ENCODE peak calls at places on chromosomes 2 and 18, in seven cellular contexts. V, Q, M, O, S, K and P are unnamed samples.

GRCh38 chr2:43083710-43084698 is 142.4 kb downstream of the ZFP36L2 start:
- DNase-seq in V (peak; percentile 48), Q (peak; percentile 86), M (no peak), O (peak; percentile 50), S (peak; percentile 49), K (no peak), P (no peak)

GRCh38 chr2:26556309-26557243 is 78.7 kb upstream of the OTOF start:
- DNase-seq in V (no peak), Q (no peak), M (no peak), O (no peak), S (no peak), K (no peak), P (no peak)

GRCh38 chr2:219454217-219454616 is 19.6 kb downstream of the SPEG start:
- DNase-seq in V (no peak), Q (no peak), M (no peak), O (no peak), S (no peak), K (no peak), P (no peak)

GRCh38 chr2:127218843-127219715 is 1.0 kb downstream of the CYP27C1 start:
- DNase-seq in V (no peak), Q (peak; percentile 27), M (peak; percentile 15), O (peak; percentile 63), S (no peak), K (peak; percentile 39), P (no peak)

GRCh38 chr2:73163522-73164367 is 38.6 kb upstream of the NOTO start:
- DNase-seq in V (peak; percentile 81), Q (peak; percentile 71), M (peak; percentile 86), O (peak; percentile 77), S (peak; percentile 30), K (peak; percentile 63), P (peak; percentile 66)

GRCh38 chr2:120499784-120500495 is 154.0 kb downstream of the INHBB start:
- DNase-seq in V (peak; percentile 37), Q (no peak), M (no peak), O (no peak), S (no peak), K (no peak), P (no peak)

GRCh38 chr2:3768960-3769765 is 65.8 kb downstream of the DCDC2C start:
- DNase-seq in V (no peak), Q (no peak), M (no peak), O (no peak), S (no peak), K (no peak), P (no peak)

GRCh38 chr2:163591461-163591860 is 144.3 kb downstream of the FIGN start:
- DNase-seq in V (no peak), Q (no peak), M (no peak), O (no peak), S (no peak), K (no peak), P (no peak)

GRCh38 chr2:238848941-238849853 is 1.3 kb downstream of the TWIST2 start:
- DNase-seq in V (no peak), Q (no peak), M (no peak), O (no peak), S (no peak), K (no peak), P (no peak)

GRCh38 chr2:71001592-71002570 is 7.2 kb upstream of the TEX261 start:
- DNase-seq in V (no peak), Q (peak; percentile 5), M (peak; percentile 51), O (no peak), S (no peak), K (peak; percentile 73), P (no peak)

GRCh38 chr2:240434728-240435456 is 571 bp upstream of the GPC1 start:
- DNase-seq in V (peak; percentile 88), Q (peak; percentile 96), M (peak; percentile 90), O (peak; percentile 94), S (peak; percentile 92), K (peak; percentile 84), P (peak; percentile 95)

GRCh38 chr2:117850015-117850414 is 35.5 kb downstream of the DDX18 start:
- DNase-seq in V (no peak), Q (no peak), M (no peak), O (no peak), S (no peak), K (no peak), P (no peak)

GRCh38 chr2:168538133-168538532 is 82.1 kb downstream of the CERS6 start:
- DNase-seq in V (no peak), Q (no peak), M (no peak), O (no peak), S (no peak), K (no peak), P (no peak)

GRCh38 chr2:168530980-168531379 is 74.9 kb downstream of the CERS6 start:
- DNase-seq in V (no peak), Q (no peak), M (no peak), O (no peak), S (no peak), K (no peak), P (no peak)

GRCh38 chr2:168538534-168538933 is 82.5 kb downstream of the CERS6 start:
- DNase-seq in V (no peak), Q (no peak), M (no peak), O (no peak), S (no peak), K (no peak), P (no peak)

GRCh38 chr2:168536925-168537466 is 80.9 kb downstream of the CERS6 start:
- DNase-seq in V (peak; percentile 14), Q (no peak), M (no peak), O (no peak), S (no peak), K (no peak), P (no peak)

DNA sequence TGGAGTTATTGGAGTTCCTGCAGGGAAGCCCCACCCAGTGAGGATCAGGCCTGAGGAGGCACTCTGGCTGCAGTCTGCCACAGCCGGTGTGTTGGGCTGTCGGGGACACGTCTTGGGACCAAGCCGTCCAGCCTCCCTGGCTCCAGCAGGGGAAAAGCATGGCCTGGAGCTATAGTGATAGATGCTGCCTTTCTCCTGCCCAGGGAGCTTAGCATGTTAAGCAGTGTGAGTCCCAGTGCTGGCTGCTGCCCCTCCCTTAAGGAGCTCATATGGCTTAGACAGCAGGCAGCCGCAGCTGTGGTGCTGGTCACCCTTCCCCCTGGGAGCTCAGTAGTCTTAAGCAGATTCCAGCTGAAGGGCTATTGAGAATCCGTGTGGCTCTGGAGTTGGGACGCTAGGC is 78.9 kb downstream of the CERS6 start:
- DNase-seq in V (no peak), Q (no peak), M (no peak), O (no peak), S (no peak), K (no peak), P (no peak)
- H3K9me3 ChIP-seq in V (peaks cover 1% of the 10 kb centered on the region), Q (no peaks in the 10 kb centered on the region), M (no peaks in the 10 kb centered on the region), O (no peaks in the 10 kb centered on the region), S (no peaks in the 10 kb centered on the region), K (peaks cover 2% of the 10 kb centered on the region), P (no peaks in the 10 kb centered on the region)

GRCh38 chr2:100186126-100186525 is 43.7 kb upstream of the AFF3 start:
- DNase-seq in V (no peak), Q (no peak), M (no peak), O (no peak), S (no peak), K (no peak), P (no peak)
- H3K36me3 ChIP-seq in V (no peaks in the 10 kb centered on the region), Q (no peaks in the 10 kb centered on the region), M (no peaks in the 10 kb centered on the region), O (no peaks in the 10 kb centered on the region), S (no peaks in the 10 kb centered on the region), K (no peaks in the 10 kb centered on the region), P (no peaks in the 10 kb centered on the region)

GRCh38 chr18:78773303-78773755 is 206.3 kb upstream of the SALL3 start:
- DNase-seq in V (no peak), Q (no peak), M (no peak), O (no peak), S (no peak), K (no peak), P (no peak)

GRCh38 chr18:78771496-78772368 is 207.9 kb upstream of the SALL3 start:
- DNase-seq in V (no peak), Q (no peak), M (no peak), O (no peak), S (no peak), K (no peak), P (no peak)

GRCh38 chr18:78773819-78774218 is 205.8 kb upstream of the SALL3 start:
- DNase-seq in V (no peak), Q (no peak), M (no peak), O (no peak), S (no peak), K (no peak), P (no peak)

GRCh38 chr18:78774741-78775141 is 204.9 kb upstream of the SALL3 start:
- DNase-seq in V (no peak), Q (no peak), M (no peak), O (no peak), S (no peak), K (no peak), P (no peak)

DNA sequence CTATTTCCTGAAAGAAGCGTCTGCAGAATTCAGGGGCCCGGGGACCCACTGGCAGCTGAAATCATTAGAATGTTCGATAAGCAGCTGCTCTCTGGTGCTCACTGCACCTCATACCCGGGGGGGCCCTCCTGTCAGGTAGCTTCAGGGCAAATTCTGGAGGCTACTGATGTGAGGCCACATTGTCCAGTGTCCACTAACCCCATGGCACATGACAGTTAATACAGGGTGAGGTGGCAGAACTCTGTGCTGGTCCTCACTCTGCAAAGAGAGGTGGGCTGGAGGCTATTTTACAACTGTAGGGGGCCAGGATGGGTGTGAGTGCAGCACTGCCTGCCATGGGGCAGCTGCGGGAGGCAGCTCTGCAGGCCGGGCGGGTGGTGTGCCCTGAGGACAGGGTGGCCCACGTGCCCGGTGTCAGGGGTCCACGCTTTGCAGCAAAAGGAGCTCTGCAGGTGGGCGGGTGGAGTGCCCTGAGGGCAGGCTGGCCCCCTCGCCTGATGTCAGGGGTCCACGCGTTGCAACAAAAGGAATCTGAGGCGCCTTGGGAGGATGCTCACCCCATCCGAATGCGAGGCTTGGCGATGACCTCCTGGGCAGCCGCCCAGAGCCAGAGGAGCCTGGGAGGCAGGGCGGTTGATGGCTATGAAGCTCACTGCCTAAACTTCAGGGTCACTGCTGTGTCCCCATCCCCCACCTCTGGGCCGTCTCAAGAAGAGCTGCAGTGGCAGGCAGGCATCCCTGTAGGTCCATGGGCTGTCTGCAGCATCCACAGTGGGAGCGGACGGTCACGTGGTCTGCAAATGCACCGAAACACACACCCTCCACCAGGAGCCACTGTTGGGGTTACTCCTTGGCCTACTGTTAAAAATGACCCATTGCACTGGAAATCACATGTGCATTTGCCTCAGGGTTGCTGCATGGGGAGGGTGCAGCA is 207.0 kb upstream of the SALL3 start:
- DNase-seq in V (no peak), Q (no peak), M (no peak), O (no peak), S (no peak), K (no peak), P (no peak)
- H3K9me3 ChIP-seq in V (no peaks in the 10 kb centered on the region), Q (no peaks in the 10 kb centered on the region), M (no peaks in the 10 kb centered on the region), O (no peaks in the 10 kb centered on the region), S (no peaks in the 10 kb centered on the region), K (no peaks in the 10 kb centered on the region), P (no peaks in the 10 kb centered on the region)

GRCh38 chr2:216500572-216500971 is 1.9 kb downstream of the RPL37A start:
- DNase-seq in V (no peak), Q (no peak), M (no peak), O (no peak), S (no peak), K (no peak), P (no peak)

GRCh38 chr2:216503697-216504375 is 5.2 kb downstream of the RPL37A start:
- DNase-seq in V (no peak), Q (no peak), M (no peak), O (no peak), S (no peak), K (no peak), P (no peak)

GRCh38 chr2:216499641-216500218 is 1.1 kb downstream of the RPL37A start:
- DNase-seq in V (no peak), Q (no peak), M (no peak), O (no peak), S (no peak), K (no peak), P (no peak)

GRCh38 chr2:216502776-216503629 is 4.4 kb downstream of the RPL37A start:
- DNase-seq in V (no peak), Q (no peak), M (no peak), O (no peak), S (no peak), K (no peak), P (no peak)

GRCh38 chr2:216501854-216502253 is 3.2 kb downstream of the RPL37A start:
- DNase-seq in V (no peak), Q (no peak), M (no peak), O (no peak), S (no peak), K (no peak), P (no peak)
- H3K36me3 ChIP-seq in V (peaks cover 63% of the 10 kb centered on the region), Q (no peaks in the 10 kb centered on the region), M (peaks cover 12% of the 10 kb centered on the region), O (peaks cover 37% of the 10 kb centered on the region), S (no peaks in the 10 kb centered on the region), K (peaks cover 36% of the 10 kb centered on the region), P (peaks cover 36% of the 10 kb centered on the region)